ENCODE peak calls at places on chromosome 13, in four cellular contexts. W, V, C and S are unnamed samples. For H3K27me3, the result is how much of the 10 kb centered on the place peaks cover.

GRCh38 chr13:75318138-75318833 is 163.7 kb downstream of the TBC1D4 start:
- DNase-seq in W (no peak), V (no peak), C (no peak), S (no peak)

GRCh38 chr13:41416276-41416675 is 41.1 kb upstream of the RGCC start:
- DNase-seq in W (no peak), V (no peak), C (no peak), S (no peak)

GRCh38 chr13:58254961-58255360 is 623.4 kb downstream of the PCDH17 start:
- DNase-seq in W (no peak), V (no peak), C (no peak), S (no peak)

GRCh38 chr13:89401209-89401810 is 1730.1 kb downstream of the SLITRK5 start:
- DNase-seq in W (no peak), V (no peak), C (no peak), S (no peak)

GRCh38 chr13:20127563-20128458 is 33.0 kb downstream of the GJA3 start:
- DNase-seq in W (peak), V (peak), C (peak), S (peak)

GRCh38 chr13:59774511-59774911 is 389.2 kb downstream of the DIAPH3 start:
- DNase-seq in W (no peak), V (no peak), C (no peak), S (no peak)

GRCh38 chr13:45621950-45622349 is 6.4 kb upstream of the ERICH6B start:
- DNase-seq in W (no peak), V (peak), C (no peak), S (no peak)

GRCh38 chr13:108363651-108364050 is 94.1 kb downstream of the TNFSF13B start:
- DNase-seq in W (no peak), V (no peak), C (no peak), S (no peak)

GRCh38 chr13:37382156-37382555 is 216.4 kb downstream of the POSTN start:
- DNase-seq in W (no peak), V (no peak), C (no peak), S (no peak)

GRCh38 chr13:24502567-24503375 is 9.8 kb downstream of the PARP4 start:
- DNase-seq in W (no peak), V (peak), C (peak), S (peak)

GRCh38 chr13:63381078-63381859 is 1965.6 kb upstream of the PCDH20 start:
- DNase-seq in W (no peak), V (no peak), C (no peak), S (no peak)

GRCh38 chr13:99982021-99982740 is 597 bp downstream of the ZIC2 start:
- DNase-seq in W (peak), V (no peak), C (no peak), S (no peak)

GRCh38 chr13:91133941-91134772 is 213.3 kb upstream of the MIR17HG start:
- DNase-seq in W (peak), V (peak), C (no peak), S (peak)

GRCh38 chr13:84980571-84980970 is 818.6 kb downstream of the SLITRK6 start:
- DNase-seq in W (no peak), V (no peak), C (no peak), S (no peak)

GRCh38 chr13:23161176-23161825 is 19.5 kb upstream of the SGCG start:
- DNase-seq in W (no peak), V (no peak), C (no peak), S (no peak)

GRCh38 chr13:45200701-45201230 is at the start of gene KCTD4:
- DNase-seq in W (no peak), V (no peak), C (no peak), S (no peak)

GRCh38 chr13:108342369-108343289 is 73.1 kb downstream of the TNFSF13B start:
- DNase-seq in W (peak), V (no peak), C (no peak), S (peak)

GRCh38 chr13:45206340-45206739 is 5.5 kb upstream of the KCTD4 start:
- DNase-seq in W (no peak), V (no peak), C (no peak), S (no peak)

GRCh38 chr13:88919970-88920628 is 1248.9 kb downstream of the SLITRK5 start:
- DNase-seq in W (no peak), V (no peak), C (no peak), S (no peak)

GRCh38 chr13:39836038-39836437 is 180.6 kb downstream of the COG6 start:
- DNase-seq in W (no peak), V (peak), C (no peak), S (no peak)

GRCh38 chr13:41506312-41506711 is 49.0 kb downstream of the RGCC start:
- DNase-seq in W (no peak), V (no peak), C (no peak), S (no peak)

GRCh38 chr13:49219647-49220034 is 497 bp upstream of the MLNR start:
- DNase-seq in W (no peak), V (no peak), C (no peak), S (no peak)

GRCh38 chr13:73230714-73231113 is 171.9 kb downstream of the KLF5 start:
- DNase-seq in W (no peak), V (no peak), C (no peak), S (no peak)

GRCh38 chr13:100298116-100298681 is 209.3 kb downstream of the PCCA start:
- DNase-seq in W (no peak), V (no peak), C (no peak), S (no peak)

GRCh38 chr13:34833562-34834182 is 108.4 kb upstream of the NBEA start:
- DNase-seq in W (no peak), V (peak), C (no peak), S (no peak)

GRCh38 chr13:20980420-20980819 is 77.9 kb upstream of the XPO4 start:
- DNase-seq in W (no peak), V (no peak), C (no peak), S (no peak)

GRCh38 chr13:114241918-114242317 is 7.2 kb downstream of the CDC16 start:
- DNase-seq in W (no peak), V (no peak), C (no peak), S (no peak)

GRCh38 chr13:60338754-60339153 is 58.3 kb upstream of the TDRD3 start:
- DNase-seq in W (no peak), V (no peak), C (no peak), S (no peak)

GRCh38 chr13:77013853-77014542 is 13.0 kb downstream of the FBXL3 start:
- DNase-seq in W (no peak), V (no peak), C (no peak), S (no peak)

GRCh38 chr13:77009011-77009410 is 17.1 kb downstream of the CLN5 start:
- DNase-seq in W (no peak), V (no peak), C (no peak), S (peak)
- H3K27ac ChIP-seq in W (no peak), V (no peak), C (no peak), S (no peak)

DNA sequence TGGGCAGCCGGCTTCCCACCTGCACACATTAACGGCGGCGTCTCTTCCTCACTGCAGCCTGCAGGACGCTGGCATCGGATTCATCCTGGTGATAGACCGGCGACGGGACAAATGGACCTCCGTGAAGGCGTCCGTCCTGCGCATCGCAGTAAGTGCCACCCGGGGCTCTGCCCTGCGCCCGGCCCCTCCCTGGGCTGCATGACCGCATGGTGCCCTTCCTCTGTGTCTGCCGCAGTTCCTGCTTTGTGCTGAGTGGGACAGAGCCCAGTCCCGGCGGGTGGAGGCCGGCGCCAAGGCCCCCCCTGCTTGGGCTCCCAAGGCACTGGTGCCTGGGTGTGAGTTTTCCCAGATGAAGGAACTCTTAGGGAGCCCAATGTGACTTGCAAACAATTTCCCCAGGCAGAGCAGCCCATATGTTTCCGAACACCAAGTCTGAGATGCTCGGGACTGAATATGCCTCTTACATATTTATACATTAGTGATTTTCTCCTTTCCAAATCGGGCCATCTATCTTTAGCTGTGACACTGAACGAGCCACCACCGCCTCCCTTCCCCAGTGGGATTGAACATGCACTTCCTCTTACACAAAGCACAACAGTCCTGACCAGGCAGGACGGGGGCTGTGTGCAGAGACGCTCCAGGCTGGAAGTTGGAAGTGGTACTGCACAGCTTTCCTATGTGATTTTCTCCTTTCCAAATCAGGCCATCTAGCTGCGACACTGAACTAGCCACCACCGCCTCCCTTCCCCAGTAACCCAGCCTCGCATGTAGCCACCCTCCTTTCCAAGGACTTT is 60.2 kb upstream of the F7 start:
- DNase-seq in W (no peak), V (no peak), C (peak), S (no peak)
- H3K4me3 ChIP-seq in W (no peak), V (no peak), C (no peak), S (no peak)

GRCh38 chr13:26896986-26897668 is 136.5 kb upstream of the GPR12 start:
- DNase-seq in W (no peak), V (peak), C (no peak), S (no peak)

GRCh38 chr13:26899153-26899552 is 138.6 kb upstream of the GPR12 start:
- DNase-seq in W (no peak), V (no peak), C (no peak), S (no peak)

GRCh38 chr13:26895081-26895807 is 134.7 kb upstream of the GPR12 start:
- DNase-seq in W (no peak), V (peak), C (no peak), S (no peak)

GRCh38 chr13:26897706-26898550 is 137.3 kb upstream of the GPR12 start:
- DNase-seq in W (no peak), V (peak), C (no peak), S (no peak)

GRCh38 chr13:26895808-26896466 is 135.4 kb upstream of the GPR12 start:
- DNase-seq in W (no peak), V (no peak), C (no peak), S (no peak)
- H3K27me3 ChIP-seq in W (under half), V (under half), C (under half), S (under half)

GRCh38 chr13:102317593-102317992 is 84.3 kb downstream of the FGF14 start:
- DNase-seq in W (no peak), V (no peak), C (peak), S (no peak)
- H3K27ac ChIP-seq in W (no peak), V (no peak), C (peak), S (no peak)

GRCh38 chr13:67353891-67354459 is 123.8 kb upstream of the PCDH9 start:
- DNase-seq in W (no peak), V (no peak), C (no peak), S (no peak)
- H3K4me3 ChIP-seq in W (no peak), V (no peak), C (peak), S (no peak)

DNA sequence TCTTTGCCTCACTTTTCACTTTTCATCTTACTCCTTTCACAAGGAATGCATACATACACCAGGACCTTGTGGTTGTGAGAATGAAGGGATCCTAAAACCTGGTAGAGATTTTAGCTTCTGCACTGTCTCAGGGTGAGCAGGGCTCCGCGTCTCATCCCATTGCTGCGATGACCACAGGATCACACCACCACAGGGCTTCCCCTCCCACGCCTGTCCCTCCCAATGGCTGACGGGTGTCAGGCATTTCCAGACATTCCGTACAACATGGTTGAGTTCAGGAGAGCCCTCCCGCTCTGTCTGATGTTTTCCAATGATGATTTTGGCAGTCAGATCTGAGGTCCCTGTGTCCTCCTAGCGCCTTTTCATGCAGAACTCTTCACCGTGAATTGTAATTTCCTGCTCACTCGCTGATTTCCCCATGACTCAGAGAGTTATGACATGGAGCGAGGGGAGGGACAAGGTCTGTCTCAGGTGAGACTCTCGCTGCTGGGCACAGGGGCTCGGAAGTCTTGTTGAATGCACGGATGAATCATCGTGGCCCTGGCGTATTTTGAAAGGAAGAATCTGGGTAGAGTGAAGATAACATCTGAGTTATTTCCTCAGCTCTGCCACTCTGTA is 102.8 kb downstream of the TEX29 start:
- DNase-seq in W (no peak), V (no peak), C (no peak), S (no peak)
- H3K27me3 ChIP-seq in W (under half), V (under half), C (under half), S (under half)

GRCh38 chr13:43426355-43426754 is 360.4 kb downstream of the ENOX1 start:
- DNase-seq in W (no peak), V (no peak), C (no peak), S (no peak)

GRCh38 chr13:43425234-43425633 is 361.5 kb downstream of the ENOX1 start:
- DNase-seq in W (no peak), V (peak), C (no peak), S (no peak)

GRCh38 chr13:43424386-43424785 is 362.4 kb downstream of the ENOX1 start:
- DNase-seq in W (no peak), V (no peak), C (no peak), S (no peak)

DNA sequence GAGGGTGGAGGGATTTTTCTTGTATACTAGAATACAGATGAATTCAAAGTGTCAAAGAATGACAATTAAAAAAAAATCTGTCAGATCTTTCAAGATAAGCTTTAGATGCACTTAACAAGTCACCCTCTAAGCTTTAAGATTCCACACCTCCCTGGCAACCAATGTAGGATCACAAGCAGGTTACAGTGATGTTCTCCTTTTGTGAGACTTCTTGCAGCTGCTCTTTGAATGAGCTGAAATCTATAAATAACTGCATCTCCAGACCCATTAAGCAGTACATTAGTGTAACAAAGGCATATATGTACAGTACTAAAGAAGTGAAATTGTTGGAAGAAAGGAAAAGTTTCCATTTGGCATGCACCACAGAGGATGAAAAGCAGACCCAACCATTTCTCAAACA is 364.7 kb downstream of the ENOX1 start:
- DNase-seq in W (no peak), V (no peak), C (no peak), S (no peak)
- H3K27ac ChIP-seq in W (no peak), V (no peak), C (no peak), S (no peak)